ENCODE peak calls at places on chromosome 5, in eight cellular contexts. B is GM03348; U is tibial nerve; S is activated CD4-positive, alpha-beta T cell treated with anti-CD3 and anti-CD28 coated beads, Interleukin-2, amount 50 U/mL, for 48 hours; T is Panc1; Y is iPS-NIHi11; I is EL; A is coronary artery. G is an unnamed sample.

GRCh38 chr5:160199410-160199911 is 29.8 kb upstream of the FABP6 start:
- DNase-seq in T (no peak), I (peak), U (peak), B (peak), S (peak), A (peak), Y (peak), G (no peak)

GRCh38 chr5:159819671-159820411 is 96.4 kb upstream of the ADRA1B start:
- DNase-seq in B (peak), S (no peak), U (peak), Y (no peak), A (no peak), T (peak), I (peak), G (peak)

GRCh38 chr5:136749016-136749415 is 383.7 kb upstream of the TRPC7 start:
- DNase-seq in T (no peak), I (peak), Y (no peak), A (no peak), U (no peak), S (no peak), B (no peak), G (no peak)

GRCh38 chr5:99032234-99033013 is 103.6 kb upstream of the CHD1 start:
- DNase-seq in A (no peak), Y (peak), I (peak), U (peak), S (peak), T (peak), B (peak), G (no peak)

GRCh38 chr5:1034421-1034905 is 25.9 kb downstream of the NKD2 start:
- DNase-seq in U (no peak), S (no peak), I (no peak), Y (no peak), A (no peak), B (no peak), T (no peak), G (no peak)

GRCh38 chr5:109866051-109866450 is 176.3 kb downstream of the MAN2A1 start:
- DNase-seq in Y (no peak), U (no peak), B (peak), A (no peak), T (peak), I (peak), S (no peak), G (no peak)

GRCh38 chr5:171505473-171506043 is 86.1 kb downstream of the FGF18 start:
- DNase-seq in U (no peak), Y (no peak), T (no peak), A (no peak), I (no peak), S (no peak), B (no peak), G (no peak)

GRCh38 chr5:141692919-141693848 is 11.2 kb upstream of the ARAP3 start:
- DNase-seq in I (peak), Y (peak), U (no peak), T (no peak), S (peak), B (no peak), A (no peak), G (no peak)

GRCh38 chr5:68418230-68418629 is 202.7 kb downstream of the PIK3R1 start:
- DNase-seq in I (peak), T (no peak), U (peak), S (no peak), Y (no peak), A (no peak), B (peak), G (no peak)

GRCh38 chr5:154518438-154518867 is 40.4 kb upstream of the HAND1 start:
- DNase-seq in A (no peak), T (no peak), B (no peak), Y (no peak), U (no peak), I (no peak), S (no peak), G (no peak)

GRCh38 chr5:124172389-124173003 is 573.9 kb downstream of the ZNF608 start:
- DNase-seq in S (no peak), T (no peak), Y (no peak), B (no peak), I (no peak), U (no peak), A (no peak), G (no peak)

GRCh38 chr5:60185230-60186104 is 291.9 kb upstream of the PDE4D start:
- DNase-seq in T (no peak), Y (no peak), I (peak), A (no peak), S (no peak), B (no peak), U (no peak), G (no peak)

GRCh38 chr5:773517-774264 is 10.8 kb downstream of the ZDHHC11B start:
- DNase-seq in A (no peak), T (no peak), B (peak), S (no peak), Y (peak), I (no peak), U (no peak), G (no peak)

GRCh38 chr5:110058175-110058574 is 368.4 kb downstream of the MAN2A1 start:
- DNase-seq in U (no peak), A (no peak), S (no peak), T (no peak), Y (no peak), B (no peak), I (no peak), G (no peak)

GRCh38 chr5:154444559-154445421 is 1.0 kb upstream of the SAP30L start:
- DNase-seq in A (peak), T (no peak), S (peak), U (no peak), B (peak), I (peak), Y (peak), G (no peak)

G was measured in right atrium auricular region.